ENCODE peak calls at places on chromosomes 11 and 22, in seven cellular contexts. F is HEK293T, B is ELF-1, Z is NCI-H2081, D is EL, K is A549, M is BJ. Y is an unnamed sample.
A peak's percentile ranks its signal among the peaks of the same experiment; 100 is the strongest.

GRCh38 chr22:40426671-40427070 is 56.3 kb downstream of the SGSM3 start:
- DNase-seq in F (no peak), B (no peak), Z (peak; percentile 81), D (no peak), K (no peak), M (no peak), Y (no peak)

GRCh38 chr22:29607426-29607825 is 4.0 kb downstream of the NF2 start:
- DNase-seq in F (no peak), B (no peak), Z (no peak), D (no peak), K (no peak), M (no peak), Y (no peak)

GRCh38 chr11:108967571-108967970 is 302.7 kb downstream of the DDX10 start:
- DNase-seq in F (no peak), B (peak; percentile 26), Z (no peak), D (no peak), K (no peak), M (no peak), Y (no peak)

GRCh38 chr11:118171274-118172062 is 5.0 kb downstream of the SCN2B start:
- DNase-seq in F (peak; percentile 87), B (peak; percentile 84), Z (peak; percentile 61), D (peak; percentile 51), K (peak; percentile 82), M (no peak), Y (peak; percentile 67)

GRCh38 chr11:101866619-101867491 is 48.0 kb upstream of the CEP126 start:
- DNase-seq in F (no peak), B (peak; percentile 6), Z (no peak), D (peak; percentile 84), K (peak; percentile 62), M (peak; percentile 47), Y (no peak)

GRCh38 chr11:79198203-79198897 is 242.5 kb downstream of the TENM4 start:
- DNase-seq in F (no peak), B (no peak), Z (no peak), D (no peak), K (no peak), M (no peak), Y (no peak)

GRCh38 chr11:96161271-96162089 is 181.5 kb downstream of the MAML2 start:
- DNase-seq in F (no peak), B (no peak), Z (no peak), D (peak; percentile 70), K (no peak), M (no peak), Y (no peak)

GRCh38 chr11:35617687-35618496 is at the start of gene FJX1:
- DNase-seq in F (peak; percentile 74), B (peak; percentile 85), Z (peak; percentile 75), D (peak; percentile 95), K (peak; percentile 81), M (peak; percentile 51), Y (peak; percentile 87)

GRCh38 chr22:23122216-23122957 is 19.4 kb downstream of the RSPH14 start:
- DNase-seq in F (no peak), B (no peak), Z (no peak), D (no peak), K (no peak), M (no peak), Y (no peak)

GRCh38 chr22:39414377-39414776 is 14.8 kb downstream of the TAB1 start:
- DNase-seq in F (no peak), B (no peak), Z (no peak), D (no peak), K (no peak), M (no peak), Y (no peak)

GRCh38 chr11:10580625-10581024 is 12.2 kb upstream of the LYVE1 start:
- DNase-seq in F (no peak), B (no peak), Z (no peak), D (no peak), K (no peak), M (no peak), Y (no peak)

GRCh38 chr11:61362542-61362875 is 335 bp downstream of the TMEM138 start:
- DNase-seq in F (peak; percentile 27), B (no peak), Z (no peak), D (peak; percentile 43), K (peak; percentile 49), M (no peak), Y (no peak)

GRCh38 chr11:76655466-76656086 is 15.0 kb downstream of the LRRC32 start:
- DNase-seq in F (no peak), B (no peak), Z (no peak), D (no peak), K (no peak), M (no peak), Y (no peak)

GRCh38 chr11:127059286-127060200 is 59.0 kb upstream of the KIRREL3 start:
- DNase-seq in F (no peak), B (no peak), Z (no peak), D (peak; percentile 69), K (no peak), M (no peak), Y (no peak)

GRCh38 chr11:103887001-103887680 is 149.3 kb upstream of the DDI1 start:
- DNase-seq in F (no peak), B (no peak), Z (no peak), D (no peak), K (no peak), M (no peak), Y (no peak)

GRCh38 chr11:119218141-119218878 is 12.2 kb downstream of the CBL start:
- DNase-seq in F (no peak), B (no peak), Z (no peak), D (peak; percentile 95), K (peak; percentile 68), M (peak; percentile 86), Y (peak; percentile 91)

GRCh38 chr22:41799486-41800347 is 762 bp upstream of the CCDC134 start:
- DNase-seq in F (peak; percentile 36), B (peak; percentile 39), Z (no peak), D (peak; percentile 25), K (no peak), M (no peak), Y (no peak)

GRCh38 chr22:22655452-22656108 is 11.2 kb downstream of the GGTLC2 start:
- DNase-seq in F (no peak), B (no peak), Z (no peak), D (no peak), K (no peak), M (no peak), Y (no peak)

GRCh38 chr22:30946354-30946753 is 22.2 kb downstream of the MORC2 start:
- DNase-seq in F (no peak), B (no peak), Z (no peak), D (no peak), K (no peak), M (no peak), Y (no peak)

GRCh38 chr11:105937331-105937730 is 84.7 kb downstream of the MSANTD4 start:
- DNase-seq in F (no peak), B (no peak), Z (no peak), D (peak; percentile 47), K (no peak), M (peak; percentile 37), Y (peak; percentile 56)

Y was measured in MCF 10A.